ENCODE peak calls at places on chromosomes 13 and 19, in four cellular contexts. F, N, L and J are unnamed samples.

GRCh38 chr19:292951-293350 is 1.7 kb upstream of the PLPP2 start:
- DNase-seq in N (no peak), F (no peak), L (no peak), J (peak)

GRCh38 chr19:46090444-46090843 is 34.0 kb downstream of the IGFL3 start:
- DNase-seq in F (no peak), L (no peak), N (no peak), J (no peak)

GRCh38 chr19:43675269-43675879 is 5.4 kb upstream of the PLAUR start:
- DNase-seq in L (no peak), F (no peak), N (peak), J (no peak)

GRCh38 chr19:11506101-11506555 is 489 bp upstream of the ZNF653 start:
- DNase-seq in F (no peak), N (no peak), L (no peak), J (no peak)

GRCh38 chr13:91375119-91375729 is 23.2 kb upstream of the GPC5 start:
- DNase-seq in N (no peak), L (no peak), F (no peak), J (no peak)

GRCh38 chr19:39941615-39942507 is 7.4 kb upstream of the FCGBP start:
- DNase-seq in N (no peak), F (no peak), L (no peak), J (no peak)

GRCh38 chr13:50358221-50358620 is 343.0 kb downstream of the KCNRG start:
- DNase-seq in F (no peak), L (no peak), N (no peak), J (no peak)

GRCh38 chr19:12789098-12789903 is 2.0 kb upstream of the JUNB start:
- DNase-seq in N (no peak), F (no peak), L (no peak), J (no peak)

GRCh38 chr13:113448885-113449692 is 4.2 kb downstream of the ADPRHL1 start:
- DNase-seq in N (peak), L (peak), F (no peak), J (peak)

GRCh38 chr13:75895168-75895567 is 259.0 kb downstream of the LMO7 start:
- DNase-seq in N (no peak), L (no peak), F (no peak), J (no peak)

GRCh38 chr13:66660013-66660804 is 569.9 kb downstream of the PCDH9 start:
- DNase-seq in N (no peak), L (no peak), F (no peak), J (no peak)

GRCh38 chr19:16382775-16383543 is 58.3 kb downstream of the KLF2 start:
- DNase-seq in N (peak), F (peak), L (peak), J (peak)

GRCh38 chr19:14072535-14073231 is at the start of gene MISP3:
- DNase-seq in N (no peak), F (no peak), L (peak), J (peak)

GRCh38 chr19:45955905-45956608 is 17.6 kb downstream of the NOVA2 start:
- DNase-seq in L (no peak), F (no peak), N (no peak), J (no peak)

GRCh38 chr13:20772401-20773131 is 1.2 kb downstream of the EEF1AKMT1 start:
- DNase-seq in N (no peak), F (no peak), L (no peak), J (no peak)

GRCh38 chr13:27341616-27342015 is 71.0 kb downstream of the RASL11A start:
- DNase-seq in F (no peak), L (no peak), N (no peak), J (no peak)